ENCODE peak calls at places on chromosome 3, in six cellular contexts. I is fibroblast of lung, R is sigmoid colon, G is body of pancreas, W is right lobe of liver, P is transverse colon. D is an unnamed sample.
A peak's percentile ranks its signal among the peaks of the same experiment; 100 is the strongest.

GRCh38 chr3:11661827-11662226 is 18.1 kb upstream of the VGLL4 start:
- DNase-seq in W (no peak), I (peak; percentile 76), G (peak; percentile 68), P (no peak), R (no peak), D (peak; percentile 54)

GRCh38 chr3:76034652-76035051 is 249.3 kb upstream of the ZNF717 start:
- DNase-seq in W (no peak), G (no peak), R (no peak), I (no peak), P (no peak), D (no peak)

GRCh38 chr3:129564981-129565644 is 22.1 kb downstream of the H1-8 start:
- DNase-seq in G (no peak), I (no peak), W (no peak), P (no peak), R (no peak), D (no peak)

GRCh38 chr3:78277793-78278192 is 1237.9 kb downstream of the ROBO2 start:
- DNase-seq in R (no peak), I (no peak), P (no peak), G (no peak), W (no peak), D (no peak)

GRCh38 chr3:88626426-88627120 is 476.8 kb downstream of the C3orf38 start:
- DNase-seq in I (no peak), P (no peak), R (no peak), W (no peak), G (peak; percentile 84), D (no peak)

GRCh38 chr3:53938645-53939044 is 47.0 kb upstream of the SELENOK start:
- DNase-seq in P (peak; percentile 19), W (no peak), I (peak; percentile 56), R (no peak), G (peak; percentile 56), D (peak; percentile 46)

GRCh38 chr3:124993462-124993861 is 58.9 kb upstream of the MUC13 start:
- DNase-seq in I (peak; percentile 22), R (peak; percentile 78), P (no peak), G (no peak), W (no peak), D (no peak)

GRCh38 chr3:42846682-42847522 is 28.8 kb downstream of the CYP8B1 start:
- DNase-seq in W (no peak), G (peak; percentile 36), I (no peak), P (peak; percentile 26), R (no peak), D (no peak)

GRCh38 chr3:195080571-195081141 is 190.3 kb downstream of the XXYLT1 start:
- DNase-seq in G (peak; percentile 71), P (no peak), R (no peak), I (no peak), W (no peak), D (peak; percentile 25)

GRCh38 chr3:194598771-194599557 is 34.3 kb downstream of the TMEM44 start:
- DNase-seq in I (peak; percentile 79), W (no peak), G (no peak), R (no peak), P (no peak), D (no peak)

GRCh38 chr3:53571264-53571663 is 76.9 kb downstream of the CACNA1D start:
- DNase-seq in P (no peak), G (no peak), W (no peak), R (no peak), I (no peak), D (no peak)

GRCh38 chr3:149992416-149993058 is 21.8 kb upstream of the PFN2 start:
- DNase-seq in I (no peak), R (no peak), G (no peak), W (no peak), P (no peak), D (no peak)

GRCh38 chr3:16130066-16130465 is 44.4 kb upstream of the GALNT15 start:
- DNase-seq in I (peak; percentile 87), R (no peak), P (no peak), G (peak; percentile 16), W (no peak), D (no peak)

GRCh38 chr3:124785966-124786365 is 55.7 kb downstream of the UMPS start:
- DNase-seq in I (no peak), R (no peak), G (no peak), P (no peak), W (no peak), D (no peak)

GRCh38 chr3:30875505-30875904 is 19.0 kb downstream of the GADL1 start:
- DNase-seq in I (no peak), G (no peak), R (no peak), W (no peak), P (no peak), D (no peak)

GRCh38 chr3:187795207-187795960 is 50.1 kb upstream of the BCL6 start:
- DNase-seq in P (peak; percentile 48), I (no peak), R (no peak), W (peak; percentile 93), G (peak; percentile 76), D (peak; percentile 85)

GRCh38 chr3:155385896-155386295 is 92.4 kb upstream of the STRIT1 start:
- DNase-seq in R (no peak), W (no peak), P (no peak), G (no peak), I (no peak), D (no peak)

GRCh38 chr3:3683261-3683660 is 116.0 kb upstream of the LRRN1 start:
- DNase-seq in G (no peak), P (no peak), W (no peak), R (no peak), I (no peak), D (no peak)

GRCh38 chr3:175404026-175404425 is 544.9 kb downstream of the NAALADL2 start:
- DNase-seq in P (no peak), G (peak; percentile 6), R (no peak), W (peak; percentile 50), I (peak; percentile 47), D (no peak)

GRCh38 chr3:191795196-191795595 is 334.2 kb downstream of the PYDC2 start:
- DNase-seq in W (no peak), I (no peak), P (no peak), R (no peak), G (no peak), D (no peak)

GRCh38 chr3:100637197-100637631 is 27.8 kb downstream of the ADGRG7 start:
- DNase-seq in I (no peak), R (no peak), G (no peak), P (no peak), W (no peak), D (peak; percentile 66)

GRCh38 chr3:106380232-106380631 is 511.4 kb upstream of the CBLB start:
- DNase-seq in I (no peak), W (no peak), R (no peak), G (no peak), P (no peak), D (no peak)

GRCh38 chr3:126111566-126112475 is 27.9 kb upstream of the SLC41A3 start:
- DNase-seq in R (peak; percentile 46), W (peak; percentile 39), P (peak; percentile 1), I (no peak), G (no peak), D (no peak)

GRCh38 chr3:184110316-184110725 is 13.5 kb downstream of the HTR3E start:
- DNase-seq in P (no peak), I (peak; percentile 28), G (peak; percentile 2), W (no peak), R (no peak), D (peak; percentile 9)

GRCh38 chr3:69086133-69086722 is 1.5 kb downstream of the ARL6IP5 start:
- DNase-seq in R (peak; percentile 97), P (peak; percentile 91), G (peak; percentile 94), W (peak; percentile 86), I (peak; percentile 98), D (peak; percentile 95)

GRCh38 chr3:30614943-30615342 is 8.5 kb downstream of the TGFBR2 start:
- DNase-seq in G (no peak), W (no peak), P (no peak), R (no peak), I (no peak), D (no peak)

GRCh38 chr3:103909395-103909794 is 1457.3 kb upstream of the ALCAM start:
- DNase-seq in I (no peak), W (no peak), G (no peak), P (no peak), R (no peak), D (no peak)

GRCh38 chr3:187292631-187293513 is 1.3 kb upstream of the MASP1 start:
- DNase-seq in I (no peak), G (no peak), R (no peak), W (no peak), P (no peak), D (no peak)

GRCh38 chr3:52053307-52054304 is 2.8 kb downstream of the DUSP7 start:
- DNase-seq in R (no peak), G (peak; percentile 16), I (no peak), P (no peak), W (no peak), D (no peak)

GRCh38 chr3:110773413-110773954 is 298.1 kb upstream of the NECTIN3 start:
- DNase-seq in G (no peak), W (no peak), I (peak; percentile 96), P (no peak), R (no peak), D (peak; percentile 51)

GRCh38 chr3:124504332-124505059 is 225.8 kb upstream of the UMPS start:
- DNase-seq in I (peak; percentile 63), R (no peak), W (no peak), G (peak; percentile 31), P (no peak), D (no peak)

GRCh38 chr3:122178711-122179110 is 4.8 kb upstream of the CASR start:
- DNase-seq in P (no peak), I (no peak), W (no peak), R (no peak), G (no peak), D (no peak)

GRCh38 chr3:109369510-109369909 is 32.2 kb upstream of the DPPA4 start:
- DNase-seq in I (no peak), R (no peak), P (no peak), G (no peak), W (peak; percentile 55), D (no peak)

GRCh38 chr3:127304121-127304744 is 16.4 kb upstream of the PRR20G start:
- DNase-seq in I (no peak), P (peak; percentile 92), G (peak; percentile 85), W (no peak), R (no peak), D (peak; percentile 98)
- H3K4me3 ChIP-seq in I (no peak overlapping the region), P (no peak overlapping the region), G (no peak overlapping the region), W (no peak overlapping the region), R (no peak overlapping the region), D (no peak overlapping the region)

DNA sequence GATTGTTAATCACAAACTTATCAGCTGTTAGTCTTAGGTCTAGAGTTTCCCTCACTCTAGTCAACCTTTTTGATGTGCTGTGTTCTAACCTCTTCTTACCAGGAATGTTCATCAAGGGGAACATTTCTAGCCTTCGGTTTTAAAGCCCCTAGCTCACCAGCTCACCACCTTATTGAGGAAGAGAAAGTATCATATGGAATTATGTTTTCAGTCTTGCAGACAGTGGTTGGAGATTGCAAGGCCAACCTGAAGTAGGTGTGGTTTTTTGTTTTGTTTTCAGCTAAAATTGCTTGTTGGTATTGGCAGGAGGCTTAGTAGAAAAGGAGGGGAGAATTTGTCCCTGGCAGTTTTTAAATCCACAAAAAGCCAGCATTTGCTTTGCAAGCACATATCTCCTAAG is 48.4 kb upstream of the CCDC80 start:
- DNase-seq in R (no peak), W (no peak), P (no peak), G (no peak), I (no peak), D (no peak)
- H3K27ac ChIP-seq in R (no peak overlapping the region), W (no peak overlapping the region), P (no peak overlapping the region), G (no peak overlapping the region), I (no peak overlapping the region), D (no peak overlapping the region)

GRCh38 chr3:119782435-119782834 is 534 bp downstream of the NR1I2 start:
- DNase-seq in R (no peak), I (no peak), P (no peak), G (no peak), W (peak; percentile 42), D (peak; percentile 51)
- H3K4me3 ChIP-seq in R (no peak overlapping the region), I (no peak overlapping the region), P (peak overlapping the region; percentile 47), G (no peak overlapping the region), W (peak overlapping the region; percentile 63), D (no peak overlapping the region)

GRCh38 chr3:114872056-114872455 is 275.0 kb downstream of the ZBTB20 start:
- DNase-seq in I (peak; percentile 44), W (no peak), P (no peak), R (no peak), G (no peak), D (no peak)
- H3K27ac ChIP-seq in I (no peak overlapping the region), W (peak overlapping the region; percentile 63), P (peak overlapping the region; percentile 34), R (peak overlapping the region; percentile 54), G (peak overlapping the region; percentile 38), D (no peak overlapping the region)